ENCODE peak calls at places on chromosome 10, in six cellular contexts. One of them, this sample, is unnamed.

GRCh38 chr10:132865236-132865635 is 77.1 kb downstream of the CFAP46 start:
- DNase-seq in M059J: no peak
- DNase-seq in astrocyte of the cerebellum: no peak
- DNase-seq in NAMALWA: no peak
- DNase-seq in heart right ventricle: no peak
- DNase-seq in effector CD8-positive, alpha-beta T cell: no peak
- DNase-seq in this sample: no peak

GRCh38 chr10:75450062-75450429 is 18.6 kb downstream of the LRMDA start:
- DNase-seq in M059J: no peak
- DNase-seq in astrocyte of the cerebellum: no peak
- DNase-seq in effector CD8-positive, alpha-beta T cell: no peak
- DNase-seq in NAMALWA: no peak
- DNase-seq in heart right ventricle: no peak
- DNase-seq in this sample: no peak

GRCh38 chr10:61951144-61951483 is 49.6 kb downstream of the ARID5B start:
- DNase-seq in M059J: no peak
- DNase-seq in heart right ventricle: no peak
- DNase-seq in astrocyte of the cerebellum: no peak
- DNase-seq in NAMALWA: no peak
- DNase-seq in effector CD8-positive, alpha-beta T cell: no peak
- DNase-seq in this sample: no peak

GRCh38 chr10:103921750-103922195 is 3.8 kb upstream of the STN1 start:
- DNase-seq in effector CD8-positive, alpha-beta T cell: no peak
- DNase-seq in heart right ventricle: no peak
- DNase-seq in NAMALWA: no peak
- DNase-seq in astrocyte of the cerebellum: no peak
- DNase-seq in M059J: no peak
- DNase-seq in this sample: peak; percentile 53

GRCh38 chr10:37488792-37489657 is 363.6 kb downstream of the ANKRD30A start:
- DNase-seq in M059J: peak; percentile 69
- DNase-seq in NAMALWA: no peak
- DNase-seq in astrocyte of the cerebellum: no peak
- DNase-seq in heart right ventricle: no peak
- DNase-seq in effector CD8-positive, alpha-beta T cell: no peak
- DNase-seq in this sample: peak; percentile 11

GRCh38 chr10:21514808-21515580 is 10.5 kb downstream of the SKIDA1 start:
- DNase-seq in M059J: peak; percentile 24
- DNase-seq in astrocyte of the cerebellum: no peak
- DNase-seq in effector CD8-positive, alpha-beta T cell: no peak
- DNase-seq in NAMALWA: no peak
- DNase-seq in heart right ventricle: no peak
- DNase-seq in this sample: no peak

GRCh38 chr10:77285529-77286182 is 352.0 kb downstream of the KCNMA1 start:
- DNase-seq in astrocyte of the cerebellum: no peak
- DNase-seq in M059J: no peak
- DNase-seq in heart right ventricle: no peak
- DNase-seq in NAMALWA: no peak
- DNase-seq in effector CD8-positive, alpha-beta T cell: no peak
- DNase-seq in this sample: no peak

GRCh38 chr10:110617455-110618162 is 26.5 kb upstream of the RBM20 start:
- DNase-seq in effector CD8-positive, alpha-beta T cell: no peak
- DNase-seq in heart right ventricle: no peak
- DNase-seq in M059J: no peak
- DNase-seq in astrocyte of the cerebellum: no peak
- DNase-seq in NAMALWA: no peak
- DNase-seq in this sample: no peak

GRCh38 chr10:5416981-5417380 is 4.6 kb downstream of the NET1 start:
- DNase-seq in heart right ventricle: no peak
- DNase-seq in NAMALWA: no peak
- DNase-seq in M059J: no peak
- DNase-seq in effector CD8-positive, alpha-beta T cell: no peak
- DNase-seq in astrocyte of the cerebellum: no peak
- DNase-seq in this sample: no peak

GRCh38 chr10:124545346-124545745 is 83.7 kb downstream of the LHPP start:
- DNase-seq in astrocyte of the cerebellum: no peak
- DNase-seq in NAMALWA: no peak
- DNase-seq in effector CD8-positive, alpha-beta T cell: no peak
- DNase-seq in M059J: no peak
- DNase-seq in heart right ventricle: no peak
- DNase-seq in this sample: no peak

GRCh38 chr10:316390-316789 is 181.1 kb downstream of the ZMYND11 start:
- DNase-seq in NAMALWA: no peak
- DNase-seq in effector CD8-positive, alpha-beta T cell: no peak
- DNase-seq in astrocyte of the cerebellum: no peak
- DNase-seq in M059J: no peak
- DNase-seq in heart right ventricle: no peak
- DNase-seq in this sample: no peak

GRCh38 chr10:91856637-91857036 is 52.6 kb downstream of the FGFBP3 start:
- DNase-seq in astrocyte of the cerebellum: no peak
- DNase-seq in NAMALWA: peak; percentile 11
- DNase-seq in effector CD8-positive, alpha-beta T cell: no peak
- DNase-seq in M059J: peak; percentile 14
- DNase-seq in heart right ventricle: no peak
- DNase-seq in this sample: no peak

GRCh38 chr10:92517034-92517655 is 56.7 kb downstream of the IDE start:
- DNase-seq in heart right ventricle: peak; percentile 68
- DNase-seq in M059J: peak; percentile 72
- DNase-seq in astrocyte of the cerebellum: peak; percentile 78
- DNase-seq in NAMALWA: peak; percentile 85
- DNase-seq in effector CD8-positive, alpha-beta T cell: peak; percentile 42
- DNase-seq in this sample: peak; percentile 86

GRCh38 chr10:938954-939678 is 7.6 kb upstream of the LARP4B start:
- DNase-seq in M059J: no peak
- DNase-seq in heart right ventricle: no peak
- DNase-seq in astrocyte of the cerebellum: no peak
- DNase-seq in NAMALWA: no peak
- DNase-seq in effector CD8-positive, alpha-beta T cell: peak; percentile 18
- DNase-seq in this sample: no peak

GRCh38 chr10:76973091-76973514 is 664.5 kb downstream of the KCNMA1 start:
- DNase-seq in NAMALWA: no peak
- DNase-seq in heart right ventricle: no peak
- DNase-seq in astrocyte of the cerebellum: no peak
- DNase-seq in M059J: no peak
- DNase-seq in effector CD8-positive, alpha-beta T cell: no peak
- DNase-seq in this sample: no peak

GRCh38 chr10:89327803-89328441 is at the start of gene IFIT3:
- DNase-seq in heart right ventricle: peak; percentile 84
- DNase-seq in NAMALWA: peak; percentile 57
- DNase-seq in M059J: peak; percentile 91
- DNase-seq in astrocyte of the cerebellum: peak; percentile 94
- DNase-seq in effector CD8-positive, alpha-beta T cell: no peak
- DNase-seq in this sample: peak; percentile 54

GRCh38 chr10:10589540-10589939 is 428.1 kb upstream of the CELF2 start:
- DNase-seq in NAMALWA: peak; percentile 5
- DNase-seq in heart right ventricle: peak; percentile 54
- DNase-seq in M059J: peak; percentile 37
- DNase-seq in effector CD8-positive, alpha-beta T cell: no peak
- DNase-seq in astrocyte of the cerebellum: peak; percentile 81
- DNase-seq in this sample: no peak

GRCh38 chr10:111479966-111480365 is 403.1 kb downstream of the ADRA2A start:
- DNase-seq in heart right ventricle: no peak
- DNase-seq in NAMALWA: no peak
- DNase-seq in M059J: no peak
- DNase-seq in astrocyte of the cerebellum: no peak
- DNase-seq in effector CD8-positive, alpha-beta T cell: no peak
- DNase-seq in this sample: no peak

GRCh38 chr10:35345383-35345742 is 9.1 kb downstream of the CCNY start:
- DNase-seq in M059J: no peak
- DNase-seq in heart right ventricle: no peak
- DNase-seq in effector CD8-positive, alpha-beta T cell: no peak
- DNase-seq in astrocyte of the cerebellum: no peak
- DNase-seq in NAMALWA: no peak
- DNase-seq in this sample: no peak

GRCh38 chr10:29007370-29007747 is 281.5 kb upstream of the LYZL1 start:
- DNase-seq in M059J: no peak
- DNase-seq in effector CD8-positive, alpha-beta T cell: no peak
- DNase-seq in NAMALWA: no peak
- DNase-seq in astrocyte of the cerebellum: no peak
- DNase-seq in heart right ventricle: no peak
- DNase-seq in this sample: no peak

GRCh38 chr10:3538850-3539531 is 246.0 kb downstream of the KLF6 start:
- DNase-seq in effector CD8-positive, alpha-beta T cell: no peak
- DNase-seq in NAMALWA: no peak
- DNase-seq in M059J: peak; percentile 89
- DNase-seq in astrocyte of the cerebellum: peak; percentile 95
- DNase-seq in heart right ventricle: peak; percentile 28
- DNase-seq in this sample: peak; percentile 24

GRCh38 chr10:11018830-11019692 is 1.4 kb downstream of the CELF2 start:
- DNase-seq in heart right ventricle: no peak
- DNase-seq in M059J: no peak
- DNase-seq in astrocyte of the cerebellum: no peak
- DNase-seq in effector CD8-positive, alpha-beta T cell: no peak
- DNase-seq in NAMALWA: no peak
- DNase-seq in this sample: no peak

GRCh38 chr10:100607439-100607838 is 71.7 kb downstream of the HIF1AN start:
- DNase-seq in effector CD8-positive, alpha-beta T cell: no peak
- DNase-seq in astrocyte of the cerebellum: no peak
- DNase-seq in M059J: no peak
- DNase-seq in NAMALWA: no peak
- DNase-seq in heart right ventricle: no peak
- DNase-seq in this sample: no peak

GRCh38 chr10:1300218-1300617 is 244.0 kb downstream of the WDR37 start:
- DNase-seq in M059J: no peak
- DNase-seq in astrocyte of the cerebellum: no peak
- DNase-seq in effector CD8-positive, alpha-beta T cell: no peak
- DNase-seq in NAMALWA: no peak
- DNase-seq in heart right ventricle: no peak
- DNase-seq in this sample: no peak

GRCh38 chr10:122001698-122002097 is 12.7 kb downstream of the TACC2 start:
- DNase-seq in heart right ventricle: no peak
- DNase-seq in M059J: no peak
- DNase-seq in NAMALWA: no peak
- DNase-seq in astrocyte of the cerebellum: no peak
- DNase-seq in effector CD8-positive, alpha-beta T cell: no peak
- DNase-seq in this sample: no peak

GRCh38 chr10:15703167-15703880 is 16.4 kb downstream of the ITGA8 start:
- DNase-seq in astrocyte of the cerebellum: no peak
- DNase-seq in M059J: peak; percentile 19
- DNase-seq in effector CD8-positive, alpha-beta T cell: no peak
- DNase-seq in heart right ventricle: no peak
- DNase-seq in NAMALWA: no peak
- DNase-seq in this sample: no peak